ENCODE peak calls at places on chromosomes 1 and 21, in seven cellular contexts. K is IMR-90, F is mesendoderm, A is mesenchymal stem cell, G is H1, R is H9, P is trophoblast cell. H is an unnamed sample. For H3K4me1, the result is how much of the 10 kb centered on the place peaks cover.

GRCh38 chr1:204867203-204867602 is 3.5 kb upstream of the NFASC start:
- DNase-seq in F (no peak), G (no peak), R (no peak), A (no peak), K (no peak), P (no peak), H (no peak)

GRCh38 chr1:111471012-111471411 is 2.8 kb upstream of the C1orf162 start:
- DNase-seq in P (no peak), R (no peak), K (no peak), A (no peak), F (no peak), G (no peak), H (no peak)

GRCh38 chr1:204032642-204033235 is 40.2 kb upstream of the SOX13 start:
- DNase-seq in P (peak), R (no peak), A (peak), F (no peak), G (no peak), K (no peak), H (no peak)

GRCh38 chr1:24664507-24665033 is 21.5 kb downstream of the SRRM1 start:
- DNase-seq in K (no peak), F (no peak), G (no peak), R (no peak), A (no peak), P (no peak), H (no peak)

GRCh38 chr1:172971241-172971640 is 79.5 kb downstream of the TNFSF18 start:
- DNase-seq in K (no peak), P (peak), F (peak), G (no peak), R (no peak), A (no peak), H (no peak)

GRCh38 chr1:211369640-211370039 is 43.0 kb downstream of the TRAF5 start:
- DNase-seq in K (no peak), R (no peak), G (no peak), F (no peak), A (no peak), P (no peak), H (no peak)

GRCh38 chr1:113451710-113452109 is 61.4 kb downstream of the MAGI3 start:
- DNase-seq in A (no peak), G (no peak), R (no peak), P (no peak), F (no peak), K (no peak), H (no peak)

GRCh38 chr1:179175011-179175934 is 54.2 kb downstream of the ABL2 start:
- DNase-seq in G (no peak), F (peak), K (peak), A (peak), R (no peak), P (peak), H (no peak)

GRCh38 chr1:233901495-233901894 is 3.0 kb upstream of the SLC35F3 start:
- DNase-seq in A (no peak), R (no peak), K (no peak), F (no peak), P (no peak), G (no peak), H (no peak)

GRCh38 chr1:162363823-162364222 is 12.8 kb downstream of the SPATA46 start:
- DNase-seq in P (no peak), F (no peak), G (no peak), K (no peak), A (no peak), R (no peak), H (no peak)

GRCh38 chr21:27802816-27803475 is 836.1 kb upstream of the ADAMTS5 start:
- DNase-seq in P (peak), A (no peak), K (peak), G (peak), R (peak), F (peak), H (peak)

GRCh38 chr1:220326578-220326977 is 54.3 kb upstream of the RAB3GAP2 start:
- DNase-seq in R (peak), G (no peak), K (peak), P (peak), A (peak), F (no peak), H (no peak)

GRCh38 chr1:16073490-16074104 is at the start of gene FAM131C:
- DNase-seq in A (no peak), F (no peak), K (no peak), R (peak), G (no peak), P (peak), H (no peak)
- H2BK120ac ChIP-seq in A (peak), F (no peak), K (peak), R (no peak), G (no peak), P (no peak), H (peak)

DNA sequence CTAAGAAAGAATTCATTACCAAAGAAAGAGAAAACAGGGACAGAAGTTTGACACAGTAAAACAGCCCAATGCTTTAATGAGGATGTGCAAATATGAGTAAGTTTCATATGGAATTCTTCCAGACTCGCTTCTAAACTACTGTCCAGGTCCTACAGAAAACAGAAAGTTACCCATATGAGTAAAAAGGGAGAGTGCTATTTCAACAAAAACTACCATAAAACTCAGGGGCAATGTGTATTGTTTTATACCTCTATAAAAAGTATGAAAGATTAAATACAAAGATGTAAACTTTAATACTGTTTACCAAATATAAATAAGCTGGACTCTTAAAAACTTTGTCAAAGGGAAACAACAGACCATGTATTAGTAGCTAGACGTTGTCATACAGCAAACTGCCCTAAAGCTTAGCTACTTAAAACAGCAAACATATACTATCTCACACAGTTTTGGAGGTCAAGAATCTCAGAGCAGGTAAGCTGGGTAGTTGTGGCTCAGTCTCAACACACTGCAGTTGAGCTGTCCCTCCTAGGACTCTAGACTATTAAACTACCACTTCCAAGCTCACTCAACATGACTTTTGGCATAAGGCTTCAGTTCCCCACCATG is 174.9 kb downstream of the COP1 start:
- DNase-seq in K (no peak), P (no peak), R (no peak), F (no peak), A (no peak), G (no peak), H (no peak)
- H3K4me1 ChIP-seq in K (under half), P (under half), R (under half), F (under half), A (under half), G (under half), H (under half)

GRCh38 chr1:117137281-117137680 is 15.7 kb upstream of the TRIM45 start:
- DNase-seq in P (peak), G (no peak), R (no peak), K (no peak), A (no peak), F (no peak), H (no peak)
- H2BK120ac ChIP-seq in P (no peak), G (peak), R (no peak), K (no peak), A (no peak), F (no peak), H (no peak)

GRCh38 chr1:15210651-15211390 is 36.2 kb upstream of the FHAD1 start:
- DNase-seq in A (no peak), P (no peak), F (no peak), K (no peak), G (no peak), R (no peak), H (no peak)

GRCh38 chr1:15207031-15207828 is 39.8 kb upstream of the FHAD1 start:
- DNase-seq in F (no peak), P (no peak), R (peak), A (no peak), K (no peak), G (no peak), H (no peak)

GRCh38 chr1:15205586-15206346 is 41.3 kb upstream of the FHAD1 start:
- DNase-seq in P (no peak), A (no peak), G (no peak), F (no peak), K (no peak), R (no peak), H (no peak)

GRCh38 chr1:15206418-15207030 is 40.5 kb upstream of the FHAD1 start:
- DNase-seq in P (peak), K (peak), R (no peak), G (no peak), A (no peak), F (no peak), H (no peak)

DNA sequence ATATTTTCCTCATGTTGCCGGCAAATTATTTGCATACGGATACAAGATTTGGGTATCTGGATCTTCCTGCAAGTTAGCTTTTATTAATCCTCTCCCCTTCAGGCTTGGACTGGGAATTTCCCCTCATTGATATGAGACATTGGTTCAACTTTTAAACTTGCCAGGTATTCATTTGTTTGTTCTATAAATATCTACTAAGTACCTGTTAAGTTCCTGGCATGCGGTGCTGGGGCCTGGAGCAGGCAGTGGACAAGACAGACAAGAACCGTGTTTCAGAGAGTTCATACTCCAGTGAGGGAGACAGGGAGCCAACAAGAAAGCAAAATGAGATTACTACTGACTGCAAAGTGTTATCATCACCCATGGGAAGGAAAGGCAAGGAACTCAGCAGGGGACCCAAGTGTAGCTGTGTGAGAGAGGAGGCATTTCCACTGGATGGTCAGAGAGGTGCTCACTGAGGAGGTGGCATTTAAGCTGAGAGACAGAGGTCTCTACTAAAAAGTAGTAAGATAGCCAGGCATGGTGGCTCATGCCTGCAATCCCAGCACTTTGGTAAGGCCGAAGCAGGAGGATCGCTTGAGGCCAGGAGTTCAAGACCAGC is 39.1 kb upstream of the FHAD1 start:
- DNase-seq in G (no peak), K (no peak), P (no peak), A (no peak), R (no peak), F (no peak), H (no peak)
- H3K4me1 ChIP-seq in G (under half), K (under half), P (under half), A (under half), R (under half), F (under half), H (under half)

DNA sequence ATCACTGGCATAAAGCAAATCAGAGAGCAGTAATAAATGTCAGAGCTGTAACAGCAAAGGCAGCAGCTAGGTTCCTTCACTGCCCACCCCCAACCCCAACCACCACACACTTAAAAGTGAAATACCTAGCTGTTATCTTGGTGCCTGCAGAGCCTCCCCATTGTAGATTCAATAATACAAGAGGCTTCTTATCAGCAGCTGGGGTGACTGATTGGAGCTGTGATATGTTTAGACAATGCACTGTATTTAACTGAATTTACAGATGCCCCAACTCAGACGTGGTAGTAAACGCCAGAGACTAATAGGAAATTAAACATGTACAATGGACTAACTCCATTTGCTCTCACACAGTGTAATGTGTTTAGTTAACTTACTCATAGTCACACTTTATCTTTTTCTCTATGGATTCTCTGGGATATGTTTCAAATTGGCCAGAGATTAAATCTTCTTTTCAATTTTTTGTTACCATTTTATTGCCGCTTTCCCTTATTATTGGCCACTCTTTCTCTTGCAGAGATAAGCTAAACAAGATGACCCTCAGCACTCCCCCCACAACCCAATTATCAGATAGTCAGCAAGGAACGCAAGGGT is 117.1 kb downstream of the ESRRG start:
- DNase-seq in R (no peak), F (peak), P (no peak), G (no peak), K (no peak), A (no peak), H (no peak)
- H2BK120ac ChIP-seq in R (no peak), F (no peak), P (no peak), G (no peak), K (no peak), A (no peak), H (no peak)

GRCh38 chr1:207815466-207815865 is 63.6 kb downstream of the CD46 start:
- DNase-seq in R (no peak), P (no peak), F (no peak), G (no peak), K (no peak), A (no peak), H (no peak)
- H3K4me1 ChIP-seq in R (under half), P (under half), F (under half), G (under half), K (under half), A (under half), H (under half)

H was measured in neuronal stem cell.